ENCODE peak calls at places on chromosomes 7 and 10, in seven cellular contexts. L is A673; C is uterus; H is lung; B is effector memory CD4-positive, alpha-beta T cell; S is testis; G is neural progenitor cell. F is an unnamed sample. For H3K9me3, the result is how much of the 10 kb centered on the place peaks cover.

GRCh38 chr7:142560166-142560565 is 189.1 kb upstream of the PRSS1 start:
- DNase-seq in L (no peak), H (no peak), B (no peak), S (no peak), C (no peak), G (no peak), F (no peak)

GRCh38 chr7:48537561-48537960 is 366.3 kb downstream of the ABCA13 start:
- DNase-seq in C (no peak), L (no peak), G (no peak), S (no peak), H (no peak), B (no peak), F (no peak)

GRCh38 chr10:17206210-17206709 is 4.8 kb upstream of the TRDMT1 start:
- DNase-seq in B (peak), S (no peak), C (no peak), L (no peak), H (no peak), G (no peak), F (no peak)

GRCh38 chr7:157177997-157178396 is 39.3 kb downstream of the UBE3C start:
- DNase-seq in H (no peak), L (no peak), C (no peak), B (no peak), G (no peak), S (no peak), F (no peak)

GRCh38 chr7:2193575-2194305 is 39.0 kb downstream of the MAD1L1 start:
- DNase-seq in C (no peak), S (no peak), G (no peak), B (no peak), L (no peak), H (no peak), F (no peak)

GRCh38 chr10:92729886-92730285 is 40.1 kb downstream of the HHEX start:
- DNase-seq in G (no peak), H (no peak), C (no peak), L (no peak), S (no peak), B (no peak), F (no peak)

GRCh38 chr7:122198581-122198980 is 54.5 kb upstream of the AASS start:
- DNase-seq in H (no peak), G (no peak), S (no peak), L (no peak), C (no peak), B (no peak), F (no peak)

GRCh38 chr10:67772894-67773511 is 65.0 kb downstream of the DNAJC12 start:
- DNase-seq in S (no peak), H (no peak), C (no peak), B (no peak), G (no peak), L (no peak), F (no peak)

GRCh38 chr10:53726921-53727320 is 954.3 kb upstream of the MBL2 start:
- DNase-seq in B (no peak), G (no peak), S (no peak), L (no peak), H (no peak), C (no peak), F (no peak)

GRCh38 chr10:120477723-120478270 is 20.8 kb downstream of the PLPP4 start:
- DNase-seq in S (no peak), G (no peak), B (no peak), H (no peak), L (no peak), C (no peak), F (no peak)

GRCh38 chr7:38615665-38616064 is 15.5 kb downstream of the AMPH start:
- DNase-seq in G (no peak), L (no peak), B (no peak), S (no peak), C (no peak), H (no peak), F (no peak)

GRCh38 chr10:44697096-44697495 is 214.0 kb upstream of the TMEM72 start:
- DNase-seq in G (no peak), L (no peak), C (no peak), B (no peak), H (no peak), S (no peak), F (no peak)

GRCh38 chr10:99873846-99874245 is 91.4 kb downstream of the ABCC2 start:
- DNase-seq in B (no peak), H (no peak), L (no peak), C (no peak), G (no peak), S (no peak), F (no peak)

GRCh38 chr10:132982301-132982989 is 40.1 kb upstream of the CFAP46 start:
- DNase-seq in H (no peak), C (peak), G (no peak), S (peak), L (no peak), B (no peak), F (peak)

GRCh38 chr7:131933890-131934289 is 377.5 kb upstream of the PODXL start:
- DNase-seq in S (no peak), B (no peak), C (no peak), L (no peak), G (no peak), H (no peak), F (no peak)

GRCh38 chr10:69884686-69885085 is 83.0 kb downstream of the COL13A1 start:
- DNase-seq in H (no peak), C (no peak), B (no peak), S (no peak), G (no peak), L (no peak), F (no peak)

GRCh38 chr10:118844731-118845573 is 90.2 kb upstream of the CACUL1 start:
- DNase-seq in G (no peak), C (no peak), H (no peak), L (no peak), B (no peak), S (no peak), F (no peak)

GRCh38 chr10:47020491-47020890 is 109.3 kb downstream of the PTPN20 start:
- DNase-seq in C (peak), L (no peak), S (no peak), H (peak), B (no peak), G (no peak), F (no peak)

GRCh38 chr10:70145666-70146488 is 623 bp downstream of the TYSND1 start:
- DNase-seq in H (peak), S (peak), L (peak), B (peak), G (peak), C (peak), F (peak)

GRCh38 chr7:74311305-74311744 is 22.1 kb downstream of the CLIP2 start:
- DNase-seq in S (no peak), C (no peak), G (no peak), B (no peak), H (no peak), L (no peak), F (no peak)

GRCh38 chr7:133274265-133274664 is 21.4 kb downstream of the EXOC4 start:
- DNase-seq in C (no peak), L (no peak), B (no peak), H (no peak), S (no peak), G (no peak), F (no peak)

GRCh38 chr10:62747195-62747594 is 57.3 kb upstream of the ADO start:
- DNase-seq in H (no peak), L (no peak), S (no peak), G (no peak), C (no peak), B (no peak), F (no peak)

GRCh38 chr10:21744223-21744622 is 210.2 kb downstream of the MLLT10 start:
- DNase-seq in H (no peak), L (no peak), S (no peak), C (no peak), G (no peak), B (no peak), F (no peak)

GRCh38 chr7:45131891-45132290 is 20.4 kb upstream of the TBRG4 start:
- DNase-seq in H (no peak), S (no peak), G (no peak), C (no peak), B (no peak), L (no peak), F (no peak)

GRCh38 chr10:132536241-132536963 is 1.2 kb upstream of the INPP5A start:
- DNase-seq in G (peak), H (no peak), S (no peak), L (no peak), B (no peak), C (peak), F (no peak)

GRCh38 chr7:29139796-29140195 is 6.5 kb downstream of the CPVL start:
- DNase-seq in G (no peak), L (no peak), H (no peak), C (no peak), B (no peak), S (no peak), F (no peak)

GRCh38 chr7:132511387-132511786 is 64.9 kb downstream of the PLXNA4 start:
- DNase-seq in B (no peak), H (no peak), C (no peak), L (no peak), S (no peak), G (no peak), F (no peak)

GRCh38 chr7:1842321-1843221 is 172.5 kb downstream of the ELFN1 start:
- DNase-seq in B (no peak), C (no peak), S (no peak), H (no peak), L (no peak), G (peak), F (peak)

GRCh38 chr7:158827411-158828342 is 1.6 kb downstream of the ESYT2 start:
- DNase-seq in C (no peak), H (no peak), L (no peak), B (no peak), G (no peak), S (no peak), F (no peak)

DNA sequence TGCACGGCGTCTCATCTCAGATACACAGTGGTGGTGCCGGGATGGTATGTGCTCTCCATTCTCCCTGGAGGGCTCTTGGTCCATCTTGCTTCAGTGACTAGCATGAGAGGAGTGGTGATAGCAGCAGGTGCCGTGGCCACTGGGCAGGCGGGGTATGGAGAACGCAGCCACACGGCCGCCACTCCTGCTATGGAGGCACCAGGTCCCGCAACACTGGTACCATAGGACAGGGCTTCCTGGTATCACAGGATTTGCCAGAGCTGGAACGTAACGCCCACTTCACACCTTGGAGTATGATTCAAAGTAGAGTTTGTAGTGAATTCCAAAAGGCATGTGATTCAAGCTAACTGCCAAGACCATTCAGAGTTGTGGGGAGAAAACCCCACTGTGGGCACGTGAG is 284.1 kb downstream of the DPP6 start:
- DNase-seq in C (no peak), B (no peak), L (no peak), G (no peak), H (no peak), S (no peak), F (no peak)
- H3K9me3 ChIP-seq in C (under half), B (under half), L (under half), G (under half), H (under half), S (under half), F (under half)

GRCh38 chr10:42523098-42523497 is 115.3 kb downstream of the ZNF33B start:
- DNase-seq in S (no peak), H (no peak), C (no peak), B (no peak), G (no peak), L (no peak), F (no peak)
- H3K9me3 ChIP-seq in S (under half), H (under half), C (under half), B (under half), G (half or more), L (half or more), F (under half)

GRCh38 chr7:57339198-57339944 is 110.6 kb upstream of the ZNF716 start:
- DNase-seq in B (no peak), G (no peak), S (no peak), L (no peak), C (no peak), H (no peak), F (no peak)
- H3K9me3 ChIP-seq in B (under half), G (under half), S (under half), L (under half), C (under half), H (under half), F (under half)

DNA sequence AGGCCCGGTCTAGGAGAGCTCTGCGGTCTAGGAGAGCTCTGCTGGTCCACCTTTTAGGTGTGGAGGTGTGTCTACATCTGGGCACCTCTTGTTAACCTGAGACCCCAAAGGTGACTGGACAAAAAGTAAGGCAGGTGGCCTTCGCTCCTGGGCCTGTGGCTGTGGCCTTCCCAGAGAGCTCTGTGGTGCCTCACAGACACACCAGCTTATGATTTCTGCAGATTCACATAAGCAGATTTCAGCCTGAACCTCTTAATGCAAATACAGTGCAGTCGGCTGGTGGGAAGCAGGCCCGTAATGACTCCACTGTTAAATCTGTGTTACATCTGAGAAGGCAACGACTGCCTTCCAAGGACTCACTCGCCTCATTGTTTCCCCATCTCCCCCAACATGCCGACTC is 119.9 kb downstream of the EBF3 start:
- DNase-seq in B (no peak), S (no peak), H (no peak), L (no peak), C (no peak), G (no peak), F (no peak)
- H3K9me3 ChIP-seq in B (under half), S (under half), H (under half), L (under half), C (under half), G (under half), F (under half)

F was measured in right cardiac atrium.